ENCODE peak calls at places on chromosomes 13 and 19, in eight cellular contexts. W, O, V, S, F, K, X and R are unnamed samples.

GRCh38 chr19:1455336-1456120 is 5.6 kb downstream of the APC2 start:
- DNase-seq in V (peak), K (peak), S (no peak), F (peak), O (peak), W (no peak), X (no peak), R (peak)

GRCh38 chr19:4877753-4878490 is 10.5 kb upstream of the PLIN3 start:
- DNase-seq in V (no peak), S (no peak), K (no peak), X (peak), O (no peak), W (no peak), F (no peak), R (no peak)

GRCh38 chr13:109422163-109422562 is 364.2 kb downstream of the IRS2 start:
- DNase-seq in F (no peak), V (no peak), K (no peak), W (no peak), O (no peak), S (no peak), X (no peak), R (no peak)

GRCh38 chr19:46353730-46354528 is 7.0 kb downstream of the PPP5C start:
- DNase-seq in F (no peak), S (no peak), X (peak), O (no peak), W (no peak), K (no peak), V (no peak), R (no peak)

GRCh38 chr19:45251452-45252354 is 632 bp downstream of the MARK4 start:
- DNase-seq in F (peak), K (no peak), O (peak), S (no peak), V (no peak), X (no peak), W (peak), R (no peak)

GRCh38 chr19:39998511-39998910 is 1.7 kb downstream of the ZNF546 start:
- DNase-seq in O (no peak), S (no peak), X (no peak), K (no peak), W (no peak), V (no peak), F (peak), R (no peak)

GRCh38 chr13:44573790-44574465 is 2.2 kb downstream of the TSC22D1 start:
- DNase-seq in K (peak), V (no peak), W (no peak), X (no peak), O (peak), F (peak), S (no peak), R (no peak)

GRCh38 chr13:24274452-24274971 is 34.9 kb upstream of the C1QTNF9 start:
- DNase-seq in X (no peak), W (no peak), V (no peak), K (no peak), F (no peak), S (no peak), O (no peak), R (peak)

GRCh38 chr19:51716925-51717324 is 6.9 kb downstream of the HAS1 start:
- DNase-seq in X (no peak), F (no peak), W (no peak), K (no peak), V (peak), S (no peak), O (no peak), R (no peak)

DNA sequence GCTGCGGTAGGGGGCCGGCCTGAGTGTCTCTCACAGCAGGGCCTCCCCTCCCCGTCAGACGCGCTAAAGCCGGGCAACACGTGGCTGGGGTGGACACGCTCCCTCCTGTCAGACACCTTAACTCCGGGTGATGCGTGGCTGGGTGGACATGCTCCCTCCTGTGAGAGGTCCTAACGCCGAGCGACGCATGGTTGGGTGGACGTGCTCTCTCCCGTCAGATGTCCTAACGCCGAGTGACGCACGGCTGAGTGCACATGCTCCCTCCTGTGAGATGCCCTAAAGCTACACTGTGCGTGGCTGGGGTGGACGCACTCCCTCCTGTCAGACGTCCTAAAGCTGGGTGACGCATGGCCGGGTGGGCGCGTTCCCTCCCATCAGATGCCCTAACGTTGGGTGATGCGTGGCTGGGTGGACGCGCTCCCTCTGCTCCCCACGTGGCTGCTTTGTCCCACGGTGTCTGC is 126.1 kb upstream of the MCF2L start:
- DNase-seq in S (no peak), X (no peak), O (no peak), V (no peak), W (no peak), K (no peak), F (no peak), R (no peak)
- H3K4me3 ChIP-seq in S (no peak), X (no peak), O (no peak), V (no peak), W (no peak), K (no peak), F (no peak), R (no peak)

DNA sequence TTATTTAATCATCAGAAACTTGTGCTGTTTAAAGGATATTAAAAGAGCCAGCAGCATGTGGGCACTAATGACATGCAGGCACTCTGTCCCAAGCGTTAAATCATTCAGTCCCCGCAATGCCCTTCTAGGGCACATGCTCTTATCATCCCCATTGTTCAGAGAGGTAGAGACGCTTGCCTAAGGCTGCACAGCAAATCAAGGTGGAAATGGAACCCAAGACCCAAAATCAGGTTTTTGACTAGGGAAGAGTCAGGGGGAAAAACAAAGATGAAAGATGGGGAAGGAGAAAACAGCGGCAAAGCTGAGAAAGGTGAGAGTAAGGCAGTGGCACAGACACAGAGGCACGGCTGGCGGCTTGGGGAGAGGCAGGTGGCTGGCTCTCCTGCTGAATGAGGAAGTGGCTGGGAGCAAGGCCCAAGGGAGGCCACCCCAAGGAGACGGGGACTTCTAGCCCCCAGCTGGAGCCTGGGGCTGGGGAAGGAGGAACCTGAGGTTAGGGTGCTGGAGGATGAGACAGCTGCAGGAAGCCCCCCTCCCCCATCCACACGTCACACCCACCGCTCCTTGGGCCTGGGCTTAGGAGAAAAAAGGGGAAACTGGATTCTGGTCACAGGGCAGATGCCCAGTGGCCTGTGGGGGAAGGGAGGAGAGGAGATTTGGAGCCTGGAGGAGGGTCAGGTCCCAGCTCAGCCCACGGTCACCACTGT is 1.0 kb upstream of the TYROBP start:
- DNase-seq in K (no peak), X (peak), F (no peak), S (no peak), V (peak), W (peak), O (no peak), R (peak)
- H3K4me3 ChIP-seq in K (no peak), X (no peak), F (no peak), S (no peak), V (no peak), W (no peak), O (no peak), R (no peak)

GRCh38 chr19:50459067-50459456 is 17.2 kb upstream of the EMC10 start:
- DNase-seq in S (no peak), V (no peak), W (no peak), O (no peak), K (no peak), X (no peak), F (no peak), R (no peak)
- H3K4me3 ChIP-seq in S (no peak), V (no peak), W (no peak), O (no peak), K (no peak), X (no peak), F (no peak), R (no peak)

DNA sequence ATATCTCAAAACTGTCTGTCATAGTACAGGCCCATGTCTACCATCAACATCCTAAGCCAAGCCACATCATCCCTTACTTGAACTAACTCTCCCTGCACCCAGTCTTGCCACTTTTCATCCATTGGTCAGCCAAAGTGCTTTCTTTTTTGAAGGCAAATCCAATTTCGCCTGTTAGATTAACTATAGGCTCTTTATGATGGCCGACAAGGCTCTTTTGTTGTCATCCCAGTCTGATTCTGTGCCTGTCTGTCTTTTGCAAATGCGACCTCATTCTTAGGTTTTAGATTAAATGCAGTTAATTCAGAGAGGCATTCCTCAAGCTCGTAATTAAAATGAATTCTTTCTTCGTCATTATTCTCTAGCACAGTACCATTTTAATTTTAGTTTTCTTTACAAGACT is 148.3 kb downstream of the HS6ST3 start:
- DNase-seq in S (no peak), F (no peak), O (no peak), X (no peak), V (no peak), K (no peak), W (no peak), R (no peak)
- H3K4me3 ChIP-seq in S (no peak), F (no peak), O (no peak), X (no peak), V (no peak), K (no peak), W (no peak), R (no peak)

DNA sequence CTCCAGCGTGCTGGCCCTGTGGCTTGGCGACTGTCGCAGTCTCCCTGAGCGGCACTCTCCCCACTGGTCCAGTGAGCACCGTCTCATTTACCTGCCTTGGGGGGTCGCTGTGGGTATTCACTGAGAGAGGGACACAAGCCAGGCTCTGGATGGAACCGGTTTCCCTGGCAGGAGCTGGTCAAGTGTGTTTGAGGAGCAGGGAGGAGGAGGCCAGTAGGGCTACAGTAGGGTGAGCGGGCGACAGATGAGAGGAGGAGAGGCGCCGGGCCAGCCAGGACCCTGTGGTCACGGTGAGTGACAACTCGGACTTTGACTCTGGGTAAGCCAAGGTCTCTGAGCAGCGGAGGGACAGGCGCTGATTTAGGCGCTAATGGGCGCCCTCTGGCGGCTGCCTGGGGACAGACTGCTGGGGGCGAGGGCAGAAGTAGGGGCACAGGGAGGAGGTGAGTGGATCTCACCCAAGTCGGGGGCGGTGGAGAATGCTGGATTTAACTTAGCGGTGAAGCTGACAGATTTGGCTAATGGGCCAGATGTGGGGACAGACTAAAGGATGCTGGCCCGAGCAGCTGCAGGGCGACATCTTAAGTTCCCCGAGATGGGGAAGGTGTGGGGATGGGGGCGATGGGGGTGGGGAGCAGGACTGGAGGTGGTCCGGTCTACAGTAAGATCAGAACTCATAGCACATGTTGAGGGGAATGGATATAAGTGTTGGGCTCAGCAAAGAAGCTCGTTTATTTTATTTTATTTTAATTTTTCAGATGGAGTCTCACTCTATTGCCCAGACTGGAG is 4.7 kb upstream of the PRMT1 start:
- DNase-seq in X (peak), S (no peak), V (peak), O (peak), F (peak), W (no peak), K (peak), R (peak)
- H3K4me3 ChIP-seq in X (no peak), S (peak), V (peak), O (no peak), F (peak), W (no peak), K (no peak), R (no peak)

DNA sequence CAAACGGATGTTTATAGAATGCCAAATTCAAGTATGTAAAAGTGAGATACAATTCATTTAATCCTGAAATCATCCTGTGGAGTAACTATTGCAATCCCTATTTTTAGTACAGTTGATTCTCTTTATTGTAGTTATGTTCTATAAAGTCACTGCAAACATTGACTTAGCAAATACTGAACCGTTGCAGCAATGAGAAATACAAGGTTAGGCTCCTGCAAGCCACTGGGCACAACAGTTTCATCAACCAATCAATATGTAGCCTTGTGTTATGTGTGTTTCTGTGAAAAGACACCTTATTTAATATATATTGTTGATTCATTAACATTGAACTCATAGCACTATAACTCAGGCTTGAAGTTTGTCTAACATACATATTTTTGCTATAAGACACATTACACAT is 174.4 kb downstream of the DCT start:
- DNase-seq in V (no peak), O (no peak), S (no peak), K (no peak), X (no peak), F (no peak), W (no peak), R (no peak)
- H3K4me3 ChIP-seq in V (no peak), O (no peak), S (no peak), K (no peak), X (no peak), F (no peak), W (no peak), R (no peak)